ENCODE peak calls at places on chromosomes 7 and 10, in six cellular contexts. One of them, this sample, is unnamed.

GRCh38 chr10:76647276-76647675 is 990.3 kb downstream of the KCNMA1 start:
- DNase-seq in HCT116: no peak
- DNase-seq in SK-N-SH: no peak
- DNase-seq in PC-3: peak; percentile 43
- DNase-seq in MM.1S: no peak
- DNase-seq in GM23248: peak; percentile 18
- DNase-seq in this sample: no peak

GRCh38 chr10:89237849-89238248 is 13.7 kb downstream of the LIPA start:
- DNase-seq in SK-N-SH: no peak
- DNase-seq in PC-3: no peak
- DNase-seq in MM.1S: no peak
- DNase-seq in GM23248: no peak
- DNase-seq in HCT116: no peak
- DNase-seq in this sample: no peak

GRCh38 chr7:26681819-26682418 is 182.5 kb downstream of the SKAP2 start:
- DNase-seq in GM23248: peak; percentile 47
- DNase-seq in MM.1S: peak; percentile 38
- DNase-seq in SK-N-SH: peak; percentile 23
- DNase-seq in HCT116: no peak
- DNase-seq in PC-3: peak; percentile 53
- DNase-seq in this sample: no peak

GRCh38 chr7:18320971-18321567 is 174.5 kb upstream of the HDAC9 start:
- DNase-seq in MM.1S: peak; percentile 65
- DNase-seq in GM23248: peak; percentile 71
- DNase-seq in HCT116: peak; percentile 43
- DNase-seq in PC-3: peak; percentile 73
- DNase-seq in SK-N-SH: peak; percentile 31
- DNase-seq in this sample: peak; percentile 50

GRCh38 chr10:55024718-55025117 is 223.7 kb upstream of the PCDH15 start:
- DNase-seq in MM.1S: peak; percentile 53
- DNase-seq in PC-3: no peak
- DNase-seq in GM23248: peak; percentile 2
- DNase-seq in HCT116: no peak
- DNase-seq in SK-N-SH: peak; percentile 39
- DNase-seq in this sample: no peak

GRCh38 chr7:137940656-137941518 is 61.0 kb downstream of the CREB3L2 start:
- DNase-seq in PC-3: no peak
- DNase-seq in HCT116: no peak
- DNase-seq in SK-N-SH: no peak
- DNase-seq in MM.1S: no peak
- DNase-seq in GM23248: no peak
- DNase-seq in this sample: no peak

GRCh38 chr10:3096149-3096548 is 28.8 kb downstream of the PFKP start:
- DNase-seq in SK-N-SH: no peak
- DNase-seq in GM23248: peak; percentile 46
- DNase-seq in MM.1S: no peak
- DNase-seq in PC-3: peak; percentile 33
- DNase-seq in HCT116: no peak
- DNase-seq in this sample: no peak

GRCh38 chr7:23604296-23604640 is 7.1 kb downstream of the CCDC126 start:
- DNase-seq in GM23248: peak; percentile 9
- DNase-seq in PC-3: no peak
- DNase-seq in MM.1S: no peak
- DNase-seq in SK-N-SH: no peak
- DNase-seq in HCT116: no peak
- DNase-seq in this sample: no peak

GRCh38 chr10:69089638-69090599 is 2.0 kb downstream of the SRGN start:
- DNase-seq in SK-N-SH: no peak
- DNase-seq in PC-3: peak; percentile 63
- DNase-seq in MM.1S: peak; percentile 82
- DNase-seq in GM23248: no peak
- DNase-seq in HCT116: no peak
- DNase-seq in this sample: no peak

GRCh38 chr7:132472463-132473120 is 103.7 kb downstream of the PLXNA4 start:
- DNase-seq in HCT116: no peak
- DNase-seq in GM23248: peak; percentile 51
- DNase-seq in SK-N-SH: peak; percentile 77
- DNase-seq in MM.1S: no peak
- DNase-seq in PC-3: peak; percentile 64
- DNase-seq in this sample: no peak

GRCh38 chr7:11343818-11344413 is 370.2 kb downstream of the PHF14 start:
- DNase-seq in SK-N-SH: peak; percentile 22
- DNase-seq in PC-3: peak; percentile 78
- DNase-seq in GM23248: peak; percentile 61
- DNase-seq in MM.1S: peak; percentile 57
- DNase-seq in HCT116: peak; percentile 22
- DNase-seq in this sample: peak; percentile 60

GRCh38 chr7:32275216-32275979 is 205.2 kb upstream of the PDE1C start:
- DNase-seq in HCT116: no peak
- DNase-seq in MM.1S: no peak
- DNase-seq in SK-N-SH: no peak
- DNase-seq in GM23248: no peak
- DNase-seq in PC-3: peak; percentile 22
- DNase-seq in this sample: no peak

GRCh38 chr10:118827466-118828155 is 72.8 kb upstream of the CACUL1 start:
- DNase-seq in MM.1S: no peak
- DNase-seq in HCT116: no peak
- DNase-seq in SK-N-SH: no peak
- DNase-seq in GM23248: no peak
- DNase-seq in PC-3: no peak
- DNase-seq in this sample: no peak

GRCh38 chr10:102796407-102797176 is 40.6 kb downstream of the CYP17A1 start:
- DNase-seq in MM.1S: peak; percentile 96
- DNase-seq in GM23248: peak; percentile 74
- DNase-seq in PC-3: no peak
- DNase-seq in HCT116: no peak
- DNase-seq in SK-N-SH: no peak
- DNase-seq in this sample: no peak

GRCh38 chr10:121648078-121648477 is 49.8 kb upstream of the FGFR2 start:
- DNase-seq in MM.1S: no peak
- DNase-seq in GM23248: no peak
- DNase-seq in SK-N-SH: no peak
- DNase-seq in PC-3: no peak
- DNase-seq in HCT116: no peak
- DNase-seq in this sample: peak; percentile 52

GRCh38 chr10:86285136-86285790 is 81.3 kb downstream of the GRID1 start:
- DNase-seq in HCT116: no peak
- DNase-seq in MM.1S: no peak
- DNase-seq in SK-N-SH: peak; percentile 66
- DNase-seq in GM23248: no peak
- DNase-seq in PC-3: no peak
- DNase-seq in this sample: no peak

GRCh38 chr10:116849271-116850057 is at the start of gene ENO4:
- DNase-seq in HCT116: peak; percentile 90
- DNase-seq in PC-3: peak; percentile 69
- DNase-seq in GM23248: peak; percentile 90
- DNase-seq in SK-N-SH: peak; percentile 93
- DNase-seq in MM.1S: peak; percentile 80
- DNase-seq in this sample: peak; percentile 97

DNA sequence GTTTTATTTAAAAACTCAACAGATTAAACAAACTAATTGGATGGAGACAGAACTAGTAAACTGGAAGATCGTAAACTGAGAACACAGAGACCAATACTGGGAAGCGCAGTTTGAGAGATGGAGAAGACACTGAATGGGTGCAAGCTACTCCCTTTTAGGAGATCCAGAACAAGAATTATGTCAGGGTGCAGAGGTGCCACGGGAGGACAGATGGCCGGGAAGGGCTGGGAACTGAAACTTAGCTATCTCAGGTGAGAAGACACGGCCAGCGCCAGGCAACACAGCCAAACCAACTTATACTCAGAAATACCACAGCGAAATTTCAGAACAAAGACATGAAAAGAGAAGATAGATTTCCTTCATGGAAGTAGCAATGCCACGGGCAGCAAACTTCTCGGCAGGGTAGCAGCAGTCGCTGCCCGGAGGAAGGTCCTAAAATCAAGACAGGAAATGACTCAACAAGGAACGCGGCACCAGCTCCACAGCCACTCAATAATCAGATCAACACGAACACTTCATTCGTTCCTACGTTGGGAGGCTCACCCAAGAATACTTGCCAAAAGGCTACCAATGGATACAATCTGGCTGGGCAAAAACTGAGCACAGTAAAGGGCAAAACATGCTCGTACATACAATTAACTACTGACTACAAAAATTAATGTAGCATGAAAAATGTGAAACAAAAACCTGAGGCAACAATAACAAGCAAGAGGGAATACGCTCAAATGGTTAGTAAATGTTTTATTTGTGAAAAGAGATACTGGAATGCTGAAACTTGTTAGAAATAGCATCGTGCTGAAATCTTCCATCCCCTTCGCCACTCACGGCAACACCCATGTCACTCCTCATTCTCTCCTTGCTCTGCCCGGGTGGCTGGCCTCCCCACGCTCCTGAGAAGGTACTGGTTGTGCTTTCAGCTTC is 2.2 kb upstream of the LRRC27 start:
- DNase-seq in MM.1S: peak; percentile 28
- DNase-seq in HCT116: no peak
- DNase-seq in PC-3: peak; percentile 75
- DNase-seq in SK-N-SH: no peak
- DNase-seq in GM23248: peak; percentile 87
- DNase-seq in this sample: no peak
- TF ChIP-seq EZH2phosphoT487 in MM.1S: no peak
- TF ChIP-seq EZH2phosphoT487 in HCT116: no peak
- TF ChIP-seq EZH2phosphoT487 in PC-3: no peak
- TF ChIP-seq EZH2phosphoT487 in SK-N-SH: no peak
- TF ChIP-seq EZH2phosphoT487 in GM23248: no peak
- TF ChIP-seq EZH2phosphoT487 in this sample: no peak

GRCh38 chr7:101878938-101879337 is 61.5 kb downstream of the CUX1 start:
- DNase-seq in GM23248: no peak
- DNase-seq in PC-3: no peak
- DNase-seq in HCT116: no peak
- DNase-seq in SK-N-SH: no peak
- DNase-seq in MM.1S: no peak
- DNase-seq in this sample: no peak

GRCh38 chr7:101882595-101883564 is 65.5 kb downstream of the CUX1 start:
- DNase-seq in MM.1S: no peak
- DNase-seq in HCT116: peak; percentile 98
- DNase-seq in SK-N-SH: peak; percentile 59
- DNase-seq in PC-3: peak; percentile 99
- DNase-seq in GM23248: peak; percentile 100
- DNase-seq in this sample: peak; percentile 56

GRCh38 chr7:101880536-101881443 is 63.4 kb downstream of the CUX1 start:
- DNase-seq in PC-3: peak; percentile 52
- DNase-seq in MM.1S: no peak
- DNase-seq in HCT116: no peak
- DNase-seq in SK-N-SH: no peak
- DNase-seq in GM23248: peak; percentile 48
- DNase-seq in this sample: no peak

GRCh38 chr7:101877882-101878591 is 60.6 kb downstream of the CUX1 start:
- DNase-seq in GM23248: no peak
- DNase-seq in SK-N-SH: no peak
- DNase-seq in MM.1S: no peak
- DNase-seq in PC-3: no peak
- DNase-seq in HCT116: no peak
- DNase-seq in this sample: no peak

DNA sequence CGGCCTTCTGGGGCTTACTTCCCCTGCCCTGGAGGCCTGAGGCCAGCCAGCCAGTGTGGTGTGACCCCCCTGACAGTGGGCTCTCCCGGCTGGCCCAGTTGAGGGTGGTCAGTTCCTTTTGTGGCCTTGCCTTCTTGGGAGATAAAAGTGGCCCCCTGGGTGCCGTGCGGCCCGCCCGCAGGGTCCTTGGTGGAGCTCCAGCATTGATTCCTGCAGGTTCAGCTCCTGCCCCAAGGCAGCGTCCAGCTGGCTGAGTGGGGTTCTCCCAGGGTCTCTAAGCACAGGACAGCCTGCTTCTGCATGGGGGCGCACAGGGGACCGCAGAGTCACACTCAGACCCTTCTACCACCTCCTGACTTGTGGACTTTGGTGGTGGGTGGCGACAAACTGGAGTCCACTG is 62.1 kb downstream of the CUX1 start:
- DNase-seq in MM.1S: no peak
- DNase-seq in PC-3: no peak
- DNase-seq in HCT116: no peak
- DNase-seq in GM23248: no peak
- DNase-seq in SK-N-SH: no peak
- DNase-seq in this sample: no peak
- H3K9ac ChIP-seq in MM.1S: no peak overlapping the region
- H3K9ac ChIP-seq in PC-3: peak overlapping the region; percentile 98
- H3K9ac ChIP-seq in HCT116: no peak overlapping the region
- H3K9ac ChIP-seq in GM23248: no peak overlapping the region
- H3K9ac ChIP-seq in SK-N-SH: no peak overlapping the region
- H3K9ac ChIP-seq in this sample: no peak overlapping the region

GRCh38 chr10:97230146-97230545 is 44.4 kb upstream of the SLIT1 start:
- DNase-seq in SK-N-SH: no peak
- DNase-seq in MM.1S: no peak
- DNase-seq in HCT116: no peak
- DNase-seq in PC-3: peak; percentile 48
- DNase-seq in GM23248: peak; percentile 69
- DNase-seq in this sample: no peak
- TF ChIP-seq EZH2phosphoT487 in SK-N-SH: no peak
- TF ChIP-seq EZH2phosphoT487 in MM.1S: no peak
- TF ChIP-seq EZH2phosphoT487 in HCT116: no peak
- TF ChIP-seq EZH2phosphoT487 in PC-3: no peak
- TF ChIP-seq EZH2phosphoT487 in GM23248: no peak
- TF ChIP-seq EZH2phosphoT487 in this sample: no peak

GRCh38 chr7:142380064-142380463 is 122.2 kb upstream of the PRSS58 start:
- DNase-seq in HCT116: no peak
- DNase-seq in MM.1S: no peak
- DNase-seq in PC-3: no peak
- DNase-seq in SK-N-SH: no peak
- DNase-seq in GM23248: no peak
- DNase-seq in this sample: peak; percentile 3

GRCh38 chr7:142381727-142382409 is 124.0 kb upstream of the PRSS58 start:
- DNase-seq in PC-3: peak; percentile 65
- DNase-seq in GM23248: no peak
- DNase-seq in MM.1S: peak; percentile 82
- DNase-seq in SK-N-SH: no peak
- DNase-seq in HCT116: no peak
- DNase-seq in this sample: no peak

GRCh38 chr7:142384508-142384922 is 126.7 kb upstream of the PRSS58 start:
- DNase-seq in GM23248: peak; percentile 91
- DNase-seq in HCT116: no peak
- DNase-seq in SK-N-SH: no peak
- DNase-seq in PC-3: peak; percentile 90
- DNase-seq in MM.1S: no peak
- DNase-seq in this sample: no peak

GRCh38 chr7:142385528-142386340 is 127.9 kb upstream of the PRSS58 start:
- DNase-seq in PC-3: peak; percentile 84
- DNase-seq in SK-N-SH: peak; percentile 62
- DNase-seq in GM23248: peak; percentile 81
- DNase-seq in HCT116: peak; percentile 72
- DNase-seq in MM.1S: peak; percentile 83
- DNase-seq in this sample: peak; percentile 54

DNA sequence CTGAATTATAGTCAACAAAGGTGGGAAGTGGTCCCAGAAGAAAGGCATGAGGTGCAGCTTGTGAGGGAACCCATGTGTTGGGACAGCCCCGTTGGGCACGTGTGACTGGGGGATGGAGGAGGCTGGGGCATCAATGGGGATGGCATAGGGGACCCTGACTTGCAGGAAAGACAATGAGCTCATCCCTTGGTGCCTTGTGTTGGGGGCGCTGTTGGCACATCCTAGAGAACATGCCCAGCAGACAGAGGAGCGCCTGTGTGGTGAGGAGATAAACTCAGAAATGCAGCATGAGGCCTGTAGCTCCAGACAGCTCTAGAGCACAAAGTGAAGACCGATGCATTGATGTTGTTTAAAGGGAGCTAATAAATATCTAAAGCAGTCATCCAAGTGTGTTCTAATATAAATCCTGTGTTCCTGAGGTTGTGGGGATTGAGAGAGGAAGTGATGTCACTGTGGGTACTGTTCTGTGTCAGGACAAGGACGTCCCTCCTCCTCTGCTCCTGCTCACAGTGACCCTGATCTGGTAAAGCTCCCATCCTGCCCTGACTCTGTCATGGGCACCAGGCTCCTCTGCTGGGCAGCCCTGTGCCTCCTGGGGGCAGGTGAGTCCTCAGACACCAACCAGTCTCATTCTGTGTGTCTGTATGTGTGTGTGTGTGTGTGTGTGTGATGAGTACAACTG is 126.1 kb upstream of the PRSS58 start:
- DNase-seq in MM.1S: no peak
- DNase-seq in SK-N-SH: no peak
- DNase-seq in HCT116: no peak
- DNase-seq in GM23248: no peak
- DNase-seq in PC-3: peak; percentile 25
- DNase-seq in this sample: no peak
- H3K9ac ChIP-seq in MM.1S: no peak overlapping the region
- H3K9ac ChIP-seq in SK-N-SH: no peak overlapping the region
- H3K9ac ChIP-seq in HCT116: no peak overlapping the region
- H3K9ac ChIP-seq in GM23248: peak overlapping the region; percentile 64
- H3K9ac ChIP-seq in PC-3: peak overlapping the region; percentile 58
- H3K9ac ChIP-seq in this sample: no peak overlapping the region